ENCODE peak calls at places on chromosomes 13 and 19, in five cellular contexts. S is aorta, R is BE2C, A is body of pancreas, Q is right lobe of liver. L is an unnamed sample.

GRCh38 chr19:42816901-42817300 is 51.4 kb upstream of the PSG8 start:
- DNase-seq in S (no peak), R (no peak), A (no peak), Q (no peak), L (no peak)

GRCh38 chr19:35710784-35711723 is 6.7 kb downstream of the ZBTB32 start:
- DNase-seq in S (no peak), R (no peak), A (no peak), Q (no peak), L (no peak)

GRCh38 chr19:45010306-45010705 is 9.0 kb downstream of the RELB start:
- DNase-seq in S (no peak), R (peak; percentile 67), A (no peak), Q (no peak), L (no peak)

GRCh38 chr19:51044327-51044726 is 9.5 kb upstream of the KLK12 start:
- DNase-seq in S (no peak), R (no peak), A (no peak), Q (no peak), L (no peak)

GRCh38 chr13:106636492-106636891 is 68.6 kb upstream of the ARGLU1 start:
- DNase-seq in S (no peak), R (no peak), A (no peak), Q (no peak), L (no peak)

GRCh38 chr13:113930711-113931637 is 42.9 kb downstream of the C13orf46 start:
- DNase-seq in S (peak; percentile 71), R (no peak), A (no peak), Q (peak; percentile 49), L (no peak)

GRCh38 chr19:2977001-2977685 is at the start of gene TLE6:
- DNase-seq in S (peak; percentile 97), R (peak; percentile 99), A (peak; percentile 99), Q (peak; percentile 98), L (peak; percentile 96)

GRCh38 chr13:102907886-102908515 is 62.2 kb downstream of the ERCC5 start:
- DNase-seq in S (no peak), R (no peak), A (no peak), Q (no peak), L (no peak)

GRCh38 chr13:61575941-61576340 is 160.3 kb upstream of the PCDH20 start:
- DNase-seq in S (no peak), R (no peak), A (no peak), Q (no peak), L (no peak)

GRCh38 chr19:19624032-19624570 is 3.9 kb downstream of the LPAR2 start:
- DNase-seq in S (no peak), R (no peak), A (no peak), Q (no peak), L (no peak)

GRCh38 chr13:112783946-112784500 is 94.2 kb downstream of the ATP11A start:
- DNase-seq in S (no peak), R (no peak), A (no peak), Q (no peak), L (peak; percentile 76)

GRCh38 chr19:39937094-39937493 is 2.7 kb upstream of the FCGBP start:
- DNase-seq in S (no peak), R (no peak), A (no peak), Q (no peak), L (no peak)

GRCh38 chr19:45774765-45775164 is 5.7 kb upstream of the SIX5 start:
- DNase-seq in S (no peak), R (no peak), A (no peak), Q (no peak), L (peak; percentile 41)

GRCh38 chr19:48806518-48806817 is 4.4 kb downstream of the BCAT2 start:
- DNase-seq in S (no peak), R (no peak), A (no peak), Q (no peak), L (no peak)

GRCh38 chr13:31920301-31920818 is 111.2 kb upstream of the FRY start:
- DNase-seq in S (no peak), R (no peak), A (no peak), Q (no peak), L (no peak)

GRCh38 chr19:35992902-35993765 is 1.9 kb upstream of the SDHAF1 start:
- DNase-seq in S (no peak), R (no peak), A (no peak), Q (no peak), L (no peak)

GRCh38 chr13:77507931-77508776 is 27.4 kb upstream of the SCEL start:
- DNase-seq in S (no peak), R (peak; percentile 33), A (no peak), Q (no peak), L (no peak)

GRCh38 chr19:18809149-18809978 is 18.3 kb upstream of the COMP start:
- DNase-seq in S (peak; percentile 81), R (no peak), A (peak; percentile 53), Q (no peak), L (no peak)

GRCh38 chr13:51207881-51208280 is 14.3 kb upstream of the FAM124A start:
- DNase-seq in S (no peak), R (no peak), A (no peak), Q (no peak), L (no peak)

GRCh38 chr19:9431475-9431874 is 3.9 kb downstream of the ZNF266 start:
- DNase-seq in S (no peak), R (peak; percentile 55), A (no peak), Q (no peak), L (no peak)

GRCh38 chr19:2059422-2060201 is 8.6 kb upstream of the MKNK2 start:
- DNase-seq in S (peak; percentile 91), R (peak; percentile 53), A (peak; percentile 95), Q (peak; percentile 97), L (peak; percentile 95)

GRCh38 chr19:46147166-46147740 is 785 bp upstream of the IGFL2 start:
- DNase-seq in S (no peak), R (no peak), A (no peak), Q (no peak), L (no peak)

GRCh38 chr19:2887391-2887914 is 13.3 kb upstream of the ZNF57 start:
- DNase-seq in S (peak; percentile 17), R (peak; percentile 36), A (peak; percentile 30), Q (no peak), L (no peak)

GRCh38 chr19:618247-618619 is 15.1 kb downstream of the POLRMT start:
- DNase-seq in S (no peak), R (no peak), A (no peak), Q (peak; percentile 52), L (no peak)

DNA sequence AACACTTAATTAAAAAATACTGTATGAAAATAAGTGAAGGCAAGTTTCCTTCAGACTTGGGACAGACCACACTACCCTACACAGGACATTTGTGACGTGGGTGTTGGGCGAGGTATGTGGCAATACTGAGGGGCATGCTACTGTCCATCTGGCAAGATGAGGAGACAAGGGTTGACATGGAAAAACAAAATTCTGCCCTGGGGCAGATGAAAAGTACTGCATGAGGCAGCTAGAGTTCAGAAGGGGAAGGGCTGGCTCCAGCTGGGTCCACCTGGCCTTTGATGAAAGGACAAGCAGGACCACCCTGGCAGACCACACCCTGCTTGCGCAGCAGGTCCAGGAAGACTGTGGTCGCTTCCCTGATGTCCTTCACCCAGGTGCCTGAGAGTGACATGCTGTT is 43.2 kb downstream of the LATS2 start:
- DNase-seq in S (no peak), R (no peak), A (no peak), Q (peak; percentile 63), L (no peak)
- H3K4me1 ChIP-seq in S (peaks cover 9% of the 10 kb centered on the region), R (no peaks in the 10 kb centered on the region), A (peaks cover 55% of the 10 kb centered on the region), Q (no peaks in the 10 kb centered on the region), L (peaks cover 15% of the 10 kb centered on the region)

DNA sequence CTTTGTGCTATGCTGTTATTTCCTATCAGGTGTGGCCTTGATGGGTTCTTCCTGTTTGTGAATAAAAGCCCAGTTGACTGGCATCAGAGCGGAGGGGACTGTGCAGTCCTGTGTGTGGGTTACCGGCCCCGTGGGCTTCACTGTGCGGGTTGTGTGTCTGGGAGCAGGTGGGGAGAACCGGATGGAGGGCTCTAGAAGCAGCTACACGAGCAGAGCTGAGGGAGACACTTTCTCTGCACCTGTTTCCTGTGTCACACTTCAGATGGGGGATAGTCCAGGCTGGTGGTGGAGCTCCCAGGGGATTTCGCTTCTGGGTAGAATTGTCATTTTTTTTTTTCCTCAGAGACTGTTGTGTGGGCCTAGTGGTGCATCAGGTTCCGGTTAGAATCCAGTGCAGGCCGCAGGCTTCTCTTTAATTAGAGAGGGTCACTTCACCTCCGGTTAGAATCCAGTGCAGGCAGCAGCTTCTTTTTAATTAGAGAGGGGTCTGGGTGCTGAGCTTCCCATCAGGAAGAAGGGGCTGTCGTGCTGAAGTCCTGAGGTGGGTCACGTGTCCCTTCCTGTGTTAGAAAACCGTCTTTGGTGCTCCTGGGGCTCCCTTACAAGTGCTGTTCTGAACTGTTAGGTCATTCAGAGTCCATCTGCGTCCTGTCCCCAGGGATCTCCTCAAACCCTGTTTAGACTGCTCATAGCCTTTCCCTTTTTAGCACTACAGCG is 69.7 kb downstream of the ARHGEF7 start:
- DNase-seq in S (no peak), R (peak; percentile 34), A (no peak), Q (no peak), L (no peak)
- H3K4me1 ChIP-seq in S (peaks cover 5% of the 10 kb centered on the region), R (peaks cover 17% of the 10 kb centered on the region), A (peaks cover 23% of the 10 kb centered on the region), Q (no peaks in the 10 kb centered on the region), L (peaks cover 45% of the 10 kb centered on the region)

DNA sequence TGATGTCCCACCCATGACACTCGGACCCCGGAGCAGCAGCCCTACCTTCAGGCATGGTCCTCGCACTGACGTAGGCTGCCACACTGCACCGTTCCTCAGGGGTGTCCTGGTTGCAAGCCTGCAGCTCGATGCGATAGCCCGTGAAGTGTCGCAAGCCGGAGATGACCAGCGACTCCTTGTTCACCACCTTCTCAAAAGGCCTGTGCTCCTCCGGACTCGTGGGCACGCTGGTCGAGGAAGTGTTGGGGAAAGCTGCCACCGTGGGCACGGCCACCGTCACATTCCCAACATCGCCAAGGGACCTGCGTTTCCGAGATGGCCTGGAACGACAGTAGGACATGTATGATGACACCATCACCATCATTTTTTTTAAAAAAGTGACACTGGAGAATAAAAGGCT is 73.3 kb downstream of the ZNF557 start:
- DNase-seq in S (peak; percentile 51), R (no peak), A (no peak), Q (no peak), L (no peak)
- H3K4me1 ChIP-seq in S (no peaks in the 10 kb centered on the region), R (no peaks in the 10 kb centered on the region), A (no peaks in the 10 kb centered on the region), Q (no peaks in the 10 kb centered on the region), L (no peaks in the 10 kb centered on the region)

DNA sequence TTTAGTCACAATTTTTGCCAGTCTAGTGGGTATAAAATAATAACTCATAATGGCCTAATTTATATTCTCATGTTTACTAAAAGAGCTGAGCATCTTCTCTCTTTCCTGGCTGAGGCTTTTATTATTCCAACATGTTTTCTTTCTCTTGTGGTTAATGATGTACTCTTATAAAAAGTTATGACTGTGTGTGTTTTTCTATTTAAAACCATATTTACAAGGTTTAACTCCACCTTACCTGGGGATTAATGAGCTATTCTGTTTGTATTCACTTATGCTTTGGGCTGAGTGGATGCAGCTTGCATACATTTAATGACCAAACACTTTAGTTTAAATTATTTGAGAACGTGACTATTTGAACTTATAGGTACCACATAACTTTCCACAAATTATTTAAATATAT is 1365.7 kb upstream of the SLC10A2 start:
- DNase-seq in S (no peak), R (no peak), A (no peak), Q (no peak), L (no peak)
- H3K4me1 ChIP-seq in S (no peaks in the 10 kb centered on the region), R (peaks cover 5% of the 10 kb centered on the region), A (no peaks in the 10 kb centered on the region), Q (no peaks in the 10 kb centered on the region), L (no peaks in the 10 kb centered on the region)

GRCh38 chr13:41954226-41954625 is 6.7 kb downstream of the VWA8 start:
- DNase-seq in S (no peak), R (no peak), A (no peak), Q (no peak), L (no peak)
- H3K4me1 ChIP-seq in S (peaks cover 1% of the 10 kb centered on the region), R (no peaks in the 10 kb centered on the region), A (peaks cover 14% of the 10 kb centered on the region), Q (no peaks in the 10 kb centered on the region), L (no peaks in the 10 kb centered on the region)

L was measured in left lung.